ENCODE peak calls at places on chromosomes 1 and 21, in eight cellular contexts. One of them, this sample, is unnamed.
A peak's percentile ranks its signal among the peaks of the same experiment; 100 is the strongest.

GRCh38 chr1:203031467-203031866 is 5.2 kb downstream of the PPFIA4 start:
- DNase-seq in psoas muscle: no peak
- DNase-seq in cardiac fibroblast: no peak
- DNase-seq in fibroblast of the aortic adventitia: no peak
- DNase-seq in tibial nerve: no peak
- DNase-seq in fibroblast of lung: no peak
- DNase-seq in osteoblast: peak; percentile 59
- DNase-seq in IMR-90: no peak
- DNase-seq in this sample: no peak

GRCh38 chr1:925532-926421 is 2.1 kb downstream of the SAMD11 start:
- DNase-seq in psoas muscle: peak; percentile 53
- DNase-seq in cardiac fibroblast: no peak
- DNase-seq in fibroblast of the aortic adventitia: peak; percentile 26
- DNase-seq in tibial nerve: no peak
- DNase-seq in fibroblast of lung: peak; percentile 16
- DNase-seq in osteoblast: peak; percentile 96
- DNase-seq in IMR-90: peak; percentile 28
- DNase-seq in this sample: peak; percentile 45

GRCh38 chr1:245810789-245811337 is 656.1 kb downstream of the KIF26B start:
- DNase-seq in psoas muscle: no peak
- DNase-seq in cardiac fibroblast: no peak
- DNase-seq in fibroblast of the aortic adventitia: no peak
- DNase-seq in tibial nerve: no peak
- DNase-seq in fibroblast of lung: no peak
- DNase-seq in osteoblast: no peak
- DNase-seq in IMR-90: no peak
- DNase-seq in this sample: no peak

GRCh38 chr1:163401211-163401610 is 79.5 kb downstream of the NUF2 start:
- DNase-seq in psoas muscle: no peak
- DNase-seq in cardiac fibroblast: no peak
- DNase-seq in fibroblast of the aortic adventitia: no peak
- DNase-seq in tibial nerve: no peak
- DNase-seq in fibroblast of lung: no peak
- DNase-seq in osteoblast: no peak
- DNase-seq in IMR-90: no peak
- DNase-seq in this sample: no peak

GRCh38 chr1:193417945-193418744 is 231.7 kb upstream of the B3GALT2 start:
- DNase-seq in psoas muscle: no peak
- DNase-seq in cardiac fibroblast: peak; percentile 67
- DNase-seq in fibroblast of the aortic adventitia: peak; percentile 52
- DNase-seq in tibial nerve: no peak
- DNase-seq in fibroblast of lung: peak; percentile 61
- DNase-seq in osteoblast: no peak
- DNase-seq in IMR-90: peak; percentile 58
- DNase-seq in this sample: peak; percentile 72

GRCh38 chr1:245277276-245277675 is 122.5 kb downstream of the KIF26B start:
- DNase-seq in psoas muscle: no peak
- DNase-seq in cardiac fibroblast: no peak
- DNase-seq in fibroblast of the aortic adventitia: no peak
- DNase-seq in tibial nerve: no peak
- DNase-seq in fibroblast of lung: no peak
- DNase-seq in osteoblast: no peak
- DNase-seq in IMR-90: no peak
- DNase-seq in this sample: no peak

GRCh38 chr1:7616076-7616833 is 154.8 kb upstream of the VAMP3 start:
- DNase-seq in psoas muscle: peak; percentile 31
- DNase-seq in cardiac fibroblast: peak; percentile 34
- DNase-seq in fibroblast of the aortic adventitia: peak; percentile 32
- DNase-seq in tibial nerve: peak; percentile 22
- DNase-seq in fibroblast of lung: peak; percentile 41
- DNase-seq in osteoblast: peak; percentile 93
- DNase-seq in IMR-90: peak; percentile 46
- DNase-seq in this sample: peak; percentile 56

GRCh38 chr21:32611471-32611997 is 643 bp downstream of the CFAP298 start:
- DNase-seq in psoas muscle: no peak
- DNase-seq in cardiac fibroblast: peak; percentile 38
- DNase-seq in fibroblast of the aortic adventitia: peak; percentile 11
- DNase-seq in tibial nerve: no peak
- DNase-seq in fibroblast of lung: no peak
- DNase-seq in osteoblast: peak; percentile 80
- DNase-seq in IMR-90: peak; percentile 18
- DNase-seq in this sample: peak; percentile 33

GRCh38 chr1:167638064-167638463 is 8.0 kb downstream of the RCSD1 start:
- DNase-seq in psoas muscle: no peak
- DNase-seq in cardiac fibroblast: no peak
- DNase-seq in fibroblast of the aortic adventitia: no peak
- DNase-seq in tibial nerve: no peak
- DNase-seq in fibroblast of lung: no peak
- DNase-seq in osteoblast: no peak
- DNase-seq in IMR-90: no peak
- DNase-seq in this sample: no peak

GRCh38 chr21:33273044-33273443 is 6.9 kb downstream of the IL10RB start:
- DNase-seq in psoas muscle: no peak
- DNase-seq in cardiac fibroblast: peak; percentile 42
- DNase-seq in fibroblast of the aortic adventitia: peak; percentile 37
- DNase-seq in tibial nerve: no peak
- DNase-seq in fibroblast of lung: no peak
- DNase-seq in osteoblast: no peak
- DNase-seq in IMR-90: no peak
- DNase-seq in this sample: no peak

DNA sequence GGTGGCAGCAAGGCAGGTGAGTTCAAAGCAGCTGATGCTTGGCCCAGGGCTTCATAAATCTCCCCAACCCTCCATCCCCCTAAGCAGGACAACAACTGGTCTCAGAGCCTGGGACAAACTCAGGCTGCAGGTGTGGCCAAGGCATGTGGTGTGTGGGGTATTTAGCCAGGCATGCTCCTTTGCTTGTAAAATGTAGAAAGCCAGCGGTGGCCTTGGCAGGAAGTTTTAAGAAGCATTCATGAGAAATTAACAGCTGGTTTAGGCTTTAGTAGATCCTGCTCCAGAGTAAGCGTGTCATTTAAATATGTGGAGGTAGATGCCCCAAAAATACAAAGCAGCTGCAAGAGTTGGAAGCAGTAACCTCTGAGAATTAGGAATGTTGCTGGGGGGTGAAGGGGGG is 44.8 kb downstream of the NTPCR start:
- DNase-seq in psoas muscle: no peak
- DNase-seq in cardiac fibroblast: no peak
- DNase-seq in fibroblast of the aortic adventitia: no peak
- DNase-seq in tibial nerve: no peak
- DNase-seq in fibroblast of lung: no peak
- DNase-seq in osteoblast: no peak
- DNase-seq in IMR-90: no peak
- DNase-seq in this sample: no peak
- TF ChIP-seq CTCF in psoas muscle: no peak
- TF ChIP-seq CTCF in cardiac fibroblast: no peak
- TF ChIP-seq CTCF in fibroblast of the aortic adventitia: no peak
- TF ChIP-seq CTCF in tibial nerve: no peak
- TF ChIP-seq CTCF in fibroblast of lung: no peak
- TF ChIP-seq CTCF in osteoblast: no peak
- TF ChIP-seq CTCF in IMR-90: no peak
- TF ChIP-seq CTCF in this sample: no peak

GRCh38 chr1:157044326-157044725 is 1.2 kb downstream of the ARHGEF11 start:
- DNase-seq in psoas muscle: no peak
- DNase-seq in cardiac fibroblast: no peak
- DNase-seq in fibroblast of the aortic adventitia: no peak
- DNase-seq in tibial nerve: no peak
- DNase-seq in fibroblast of lung: no peak
- DNase-seq in osteoblast: peak; percentile 82
- DNase-seq in IMR-90: no peak
- DNase-seq in this sample: no peak

GRCh38 chr1:157043685-157044084 is 1.9 kb downstream of the ARHGEF11 start:
- DNase-seq in psoas muscle: no peak
- DNase-seq in cardiac fibroblast: no peak
- DNase-seq in fibroblast of the aortic adventitia: no peak
- DNase-seq in tibial nerve: no peak
- DNase-seq in fibroblast of lung: no peak
- DNase-seq in osteoblast: no peak
- DNase-seq in IMR-90: no peak
- DNase-seq in this sample: no peak

GRCh38 chr1:157045251-157046218 is at the start of gene ARHGEF11:
- DNase-seq in psoas muscle: peak; percentile 95
- DNase-seq in cardiac fibroblast: peak; percentile 85
- DNase-seq in fibroblast of the aortic adventitia: peak; percentile 80
- DNase-seq in tibial nerve: peak; percentile 81
- DNase-seq in fibroblast of lung: peak; percentile 88
- DNase-seq in osteoblast: peak; percentile 99
- DNase-seq in IMR-90: peak; percentile 87
- DNase-seq in this sample: peak; percentile 88

GRCh38 chr1:157040802-157041201 is 4.7 kb downstream of the ARHGEF11 start:
- DNase-seq in psoas muscle: no peak
- DNase-seq in cardiac fibroblast: peak; percentile 73
- DNase-seq in fibroblast of the aortic adventitia: peak; percentile 82
- DNase-seq in tibial nerve: no peak
- DNase-seq in fibroblast of lung: peak; percentile 66
- DNase-seq in osteoblast: peak; percentile 48
- DNase-seq in IMR-90: peak; percentile 81
- DNase-seq in this sample: peak; percentile 89

GRCh38 chr1:157042852-157043251 is 2.7 kb downstream of the ARHGEF11 start:
- DNase-seq in psoas muscle: no peak
- DNase-seq in cardiac fibroblast: no peak
- DNase-seq in fibroblast of the aortic adventitia: peak; percentile 53
- DNase-seq in tibial nerve: no peak
- DNase-seq in fibroblast of lung: no peak
- DNase-seq in osteoblast: no peak
- DNase-seq in IMR-90: no peak
- DNase-seq in this sample: no peak
- H3K4me3 ChIP-seq in psoas muscle: peak overlapping the region; percentile 78
- H3K4me3 ChIP-seq in cardiac fibroblast: peak overlapping the region; percentile 68
- H3K4me3 ChIP-seq in fibroblast of the aortic adventitia: peak overlapping the region; percentile 81
- H3K4me3 ChIP-seq in tibial nerve: no peak overlapping the region
- H3K4me3 ChIP-seq in fibroblast of lung: no peak overlapping the region
- H3K4me3 ChIP-seq in osteoblast: peak overlapping the region; percentile 87
- H3K4me3 ChIP-seq in IMR-90: no peak overlapping the region
- H3K4me3 ChIP-seq in this sample: peak overlapping the region; percentile 75

GRCh38 chr1:29398431-29398830 is 162.1 kb downstream of the PTPRU start:
- DNase-seq in psoas muscle: no peak
- DNase-seq in cardiac fibroblast: peak; percentile 5
- DNase-seq in fibroblast of the aortic adventitia: peak; percentile 54
- DNase-seq in tibial nerve: no peak
- DNase-seq in fibroblast of lung: peak; percentile 20
- DNase-seq in osteoblast: no peak
- DNase-seq in IMR-90: no peak
- DNase-seq in this sample: no peak

GRCh38 chr1:29395724-29396437 is 159.6 kb downstream of the PTPRU start:
- DNase-seq in psoas muscle: no peak
- DNase-seq in cardiac fibroblast: no peak
- DNase-seq in fibroblast of the aortic adventitia: no peak
- DNase-seq in tibial nerve: no peak
- DNase-seq in fibroblast of lung: no peak
- DNase-seq in osteoblast: no peak
- DNase-seq in IMR-90: no peak
- DNase-seq in this sample: no peak

GRCh38 chr1:29397981-29398380 is 161.7 kb downstream of the PTPRU start:
- DNase-seq in psoas muscle: no peak
- DNase-seq in cardiac fibroblast: no peak
- DNase-seq in fibroblast of the aortic adventitia: no peak
- DNase-seq in tibial nerve: no peak
- DNase-seq in fibroblast of lung: no peak
- DNase-seq in osteoblast: no peak
- DNase-seq in IMR-90: no peak
- DNase-seq in this sample: no peak

GRCh38 chr1:29397256-29397590 is 160.9 kb downstream of the PTPRU start:
- DNase-seq in psoas muscle: no peak
- DNase-seq in cardiac fibroblast: no peak
- DNase-seq in fibroblast of the aortic adventitia: no peak
- DNase-seq in tibial nerve: no peak
- DNase-seq in fibroblast of lung: no peak
- DNase-seq in osteoblast: no peak
- DNase-seq in IMR-90: no peak
- DNase-seq in this sample: no peak

DNA sequence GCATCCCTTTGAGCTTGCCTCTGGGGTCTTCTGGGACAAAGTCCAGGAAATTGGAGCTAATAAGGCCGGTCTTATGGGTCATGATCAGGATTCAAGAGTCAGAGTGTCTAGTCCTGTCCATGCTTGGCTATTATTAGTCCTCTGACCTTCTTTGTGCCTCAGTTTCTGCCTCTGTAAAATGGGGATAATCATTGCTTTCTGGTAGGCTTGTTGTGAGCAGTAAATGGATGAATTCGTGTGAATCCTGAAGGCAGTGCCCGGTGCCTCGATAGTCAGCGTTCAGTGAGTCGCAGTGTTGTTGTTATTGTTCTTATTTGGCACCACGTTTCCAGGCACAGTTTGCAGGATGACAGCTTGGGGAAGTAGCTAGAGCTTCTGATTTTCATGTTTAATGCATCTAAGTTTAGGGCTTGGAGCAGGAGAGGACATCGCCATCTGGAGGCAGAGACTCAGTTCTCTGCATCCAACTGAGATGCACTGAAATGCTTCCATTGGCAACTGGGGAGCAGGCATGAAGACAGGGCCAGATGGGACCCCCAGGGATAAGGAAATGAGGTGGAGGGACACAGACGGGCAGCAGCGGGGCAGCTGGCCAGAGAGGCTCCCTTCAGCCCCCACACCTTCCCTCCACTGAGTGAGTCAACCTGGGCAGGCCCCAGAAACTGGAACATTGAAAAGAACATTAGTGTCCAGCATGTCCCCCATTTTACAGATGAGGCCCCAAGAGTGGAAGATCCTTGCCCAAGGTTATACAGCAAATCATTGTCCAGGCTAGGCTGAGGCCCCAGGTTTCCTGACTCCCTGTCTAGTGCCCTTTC is 160.3 kb downstream of the PTPRU start:
- DNase-seq in psoas muscle: no peak
- DNase-seq in cardiac fibroblast: no peak
- DNase-seq in fibroblast of the aortic adventitia: peak; percentile 23
- DNase-seq in tibial nerve: no peak
- DNase-seq in fibroblast of lung: no peak
- DNase-seq in osteoblast: no peak
- DNase-seq in IMR-90: peak; percentile 8
- DNase-seq in this sample: peak; percentile 56
- TF ChIP-seq CTCF in psoas muscle: no peak
- TF ChIP-seq CTCF in cardiac fibroblast: no peak
- TF ChIP-seq CTCF in fibroblast of the aortic adventitia: peak; percentile 23
- TF ChIP-seq CTCF in tibial nerve: no peak
- TF ChIP-seq CTCF in fibroblast of lung: peak; percentile 21
- TF ChIP-seq CTCF in osteoblast: peak; percentile 52
- TF ChIP-seq CTCF in IMR-90: peak; percentile 17
- TF ChIP-seq CTCF in this sample: peak; percentile 69

DNA sequence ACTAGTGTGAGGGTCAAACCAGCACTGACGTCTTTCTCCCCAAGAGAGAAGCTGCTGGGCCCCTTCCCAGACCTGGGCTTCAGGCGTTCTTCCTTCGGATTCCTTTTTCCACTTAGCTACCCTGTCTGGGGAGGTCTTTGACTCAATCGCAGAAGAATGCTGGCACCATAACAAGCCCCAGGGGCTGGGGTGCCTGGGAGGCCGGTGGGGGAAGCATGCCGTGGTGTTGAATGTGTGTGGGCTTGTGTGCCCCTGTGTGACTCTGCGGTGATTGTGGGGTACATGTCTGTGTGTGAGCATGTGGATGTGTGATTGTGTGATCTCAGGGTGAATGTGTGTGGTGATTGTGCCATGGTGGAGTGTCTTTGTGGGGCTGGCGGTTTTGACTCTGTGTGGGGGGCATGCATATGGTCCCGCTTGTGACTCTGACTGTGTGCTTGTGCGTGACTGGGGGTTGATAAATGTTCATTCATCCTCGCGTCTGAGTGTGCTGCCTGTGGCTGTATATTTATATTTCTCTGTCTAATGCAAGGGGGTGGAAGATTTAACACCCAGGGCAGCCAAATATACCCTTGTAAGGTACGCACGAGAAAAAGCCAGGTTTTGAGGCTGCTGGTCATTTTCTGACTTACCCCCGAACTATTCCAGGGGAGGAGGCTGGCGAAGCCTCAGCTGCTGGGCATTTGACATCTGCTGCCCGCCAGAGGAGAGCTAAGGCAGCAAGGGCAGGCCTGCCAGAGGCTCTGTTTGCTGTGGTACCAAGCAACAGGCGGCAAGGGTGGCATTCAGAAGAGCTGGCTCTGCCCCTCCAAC is 1.1 kb upstream of the SYNC start:
- DNase-seq in psoas muscle: no peak
- DNase-seq in cardiac fibroblast: peak; percentile 89
- DNase-seq in fibroblast of the aortic adventitia: peak; percentile 98
- DNase-seq in tibial nerve: peak; percentile 11
- DNase-seq in fibroblast of lung: peak; percentile 89
- DNase-seq in osteoblast: peak; percentile 98
- DNase-seq in IMR-90: peak; percentile 99
- DNase-seq in this sample: peak; percentile 95
- H3K4me3 ChIP-seq in psoas muscle: peak overlapping the region; percentile 83
- H3K4me3 ChIP-seq in cardiac fibroblast: no peak overlapping the region
- H3K4me3 ChIP-seq in fibroblast of the aortic adventitia: peak overlapping the region; percentile 89
- H3K4me3 ChIP-seq in tibial nerve: peak overlapping the region; percentile 42
- H3K4me3 ChIP-seq in fibroblast of lung: peak overlapping the region; percentile 73
- H3K4me3 ChIP-seq in osteoblast: peak overlapping the region; percentile 76
- H3K4me3 ChIP-seq in IMR-90: peak overlapping the region; percentile 77
- H3K4me3 ChIP-seq in this sample: peak overlapping the region; percentile 70

This sample was measured in choroid plexus epithelial cell.